ENCODE peak calls at places on chromosomes 7 and 10, in eight cellular contexts. One of them, this sample, is unnamed.
A peak's percentile ranks its signal among the peaks of the same experiment; 100 is the strongest.

GRCh38 chr10:29839826-29840515 is 205.2 kb upstream of the SVIL start:
- DNase-seq in naive thymus-derived CD8-positive, alpha-beta T cell: no peak
- DNase-seq in activated CD8-positive, alpha-beta memory T cell treated with anti-CD3 and anti-CD28 coated beads, Interleukin-2, amount 50 U/mL, for 4 hours: no peak
- DNase-seq in stimulated activated CD4-positive, alpha-beta T cell treated with anti-CD3 and anti-CD28 coated beads, Interleukin-4, amount 100 ng/mL, for 24 hours: no peak
- DNase-seq in HTR-8/SVneo: no peak
- DNase-seq in C1 segment of cervical spinal cord: no peak
- DNase-seq in activated CD4-positive, CD25-positive, alpha-beta regulatory T cell: no peak
- DNase-seq in NCI-H1694 treated with DMSO at 0.1 percent for 48 hours: peak; percentile 72
- DNase-seq in this sample: peak; percentile 43

GRCh38 chr7:92781117-92781720 is 55.2 kb downstream of the CDK6 start:
- DNase-seq in NCI-H1694 treated with DMSO at 0.1 percent for 48 hours: no peak
- DNase-seq in C1 segment of cervical spinal cord: no peak
- DNase-seq in naive thymus-derived CD8-positive, alpha-beta T cell: no peak
- DNase-seq in activated CD4-positive, CD25-positive, alpha-beta regulatory T cell: no peak
- DNase-seq in activated CD8-positive, alpha-beta memory T cell treated with anti-CD3 and anti-CD28 coated beads, Interleukin-2, amount 50 U/mL, for 4 hours: no peak
- DNase-seq in stimulated activated CD4-positive, alpha-beta T cell treated with anti-CD3 and anti-CD28 coated beads, Interleukin-4, amount 100 ng/mL, for 24 hours: no peak
- DNase-seq in HTR-8/SVneo: no peak
- DNase-seq in this sample: no peak

GRCh38 chr7:142797799-142798377 is 27.1 kb downstream of the PRSS2 start:
- DNase-seq in C1 segment of cervical spinal cord: no peak
- DNase-seq in activated CD8-positive, alpha-beta memory T cell treated with anti-CD3 and anti-CD28 coated beads, Interleukin-2, amount 50 U/mL, for 4 hours: peak; percentile 62
- DNase-seq in HTR-8/SVneo: no peak
- DNase-seq in NCI-H1694 treated with DMSO at 0.1 percent for 48 hours: no peak
- DNase-seq in activated CD4-positive, CD25-positive, alpha-beta regulatory T cell: no peak
- DNase-seq in stimulated activated CD4-positive, alpha-beta T cell treated with anti-CD3 and anti-CD28 coated beads, Interleukin-4, amount 100 ng/mL, for 24 hours: peak; percentile 56
- DNase-seq in naive thymus-derived CD8-positive, alpha-beta T cell: no peak
- DNase-seq in this sample: no peak

GRCh38 chr10:61110188-61110844 is 166.3 kb upstream of the RHOBTB1 start:
- DNase-seq in stimulated activated CD4-positive, alpha-beta T cell treated with anti-CD3 and anti-CD28 coated beads, Interleukin-4, amount 100 ng/mL, for 24 hours: no peak
- DNase-seq in C1 segment of cervical spinal cord: no peak
- DNase-seq in HTR-8/SVneo: no peak
- DNase-seq in activated CD8-positive, alpha-beta memory T cell treated with anti-CD3 and anti-CD28 coated beads, Interleukin-2, amount 50 U/mL, for 4 hours: no peak
- DNase-seq in activated CD4-positive, CD25-positive, alpha-beta regulatory T cell: no peak
- DNase-seq in NCI-H1694 treated with DMSO at 0.1 percent for 48 hours: no peak
- DNase-seq in naive thymus-derived CD8-positive, alpha-beta T cell: no peak
- DNase-seq in this sample: no peak

GRCh38 chr7:100874300-100874576 is 665 bp upstream of the SRRT start:
- DNase-seq in activated CD4-positive, CD25-positive, alpha-beta regulatory T cell: no peak
- DNase-seq in HTR-8/SVneo: no peak
- DNase-seq in C1 segment of cervical spinal cord: peak; percentile 14
- DNase-seq in NCI-H1694 treated with DMSO at 0.1 percent for 48 hours: no peak
- DNase-seq in naive thymus-derived CD8-positive, alpha-beta T cell: no peak
- DNase-seq in activated CD8-positive, alpha-beta memory T cell treated with anti-CD3 and anti-CD28 coated beads, Interleukin-2, amount 50 U/mL, for 4 hours: no peak
- DNase-seq in stimulated activated CD4-positive, alpha-beta T cell treated with anti-CD3 and anti-CD28 coated beads, Interleukin-4, amount 100 ng/mL, for 24 hours: no peak
- DNase-seq in this sample: no peak

GRCh38 chr7:32179567-32179966 is 109.4 kb upstream of the PDE1C start:
- DNase-seq in stimulated activated CD4-positive, alpha-beta T cell treated with anti-CD3 and anti-CD28 coated beads, Interleukin-4, amount 100 ng/mL, for 24 hours: no peak
- DNase-seq in C1 segment of cervical spinal cord: no peak
- DNase-seq in activated CD4-positive, CD25-positive, alpha-beta regulatory T cell: no peak
- DNase-seq in activated CD8-positive, alpha-beta memory T cell treated with anti-CD3 and anti-CD28 coated beads, Interleukin-2, amount 50 U/mL, for 4 hours: no peak
- DNase-seq in naive thymus-derived CD8-positive, alpha-beta T cell: no peak
- DNase-seq in HTR-8/SVneo: no peak
- DNase-seq in NCI-H1694 treated with DMSO at 0.1 percent for 48 hours: no peak
- DNase-seq in this sample: no peak

GRCh38 chr10:86068532-86069337 is 297.9 kb downstream of the GRID1 start:
- DNase-seq in activated CD8-positive, alpha-beta memory T cell treated with anti-CD3 and anti-CD28 coated beads, Interleukin-2, amount 50 U/mL, for 4 hours: no peak
- DNase-seq in stimulated activated CD4-positive, alpha-beta T cell treated with anti-CD3 and anti-CD28 coated beads, Interleukin-4, amount 100 ng/mL, for 24 hours: no peak
- DNase-seq in NCI-H1694 treated with DMSO at 0.1 percent for 48 hours: no peak
- DNase-seq in naive thymus-derived CD8-positive, alpha-beta T cell: no peak
- DNase-seq in C1 segment of cervical spinal cord: no peak
- DNase-seq in HTR-8/SVneo: no peak
- DNase-seq in activated CD4-positive, CD25-positive, alpha-beta regulatory T cell: no peak
- DNase-seq in this sample: no peak

GRCh38 chr7:48274662-48275061 is 103.4 kb downstream of the ABCA13 start:
- DNase-seq in HTR-8/SVneo: no peak
- DNase-seq in C1 segment of cervical spinal cord: no peak
- DNase-seq in stimulated activated CD4-positive, alpha-beta T cell treated with anti-CD3 and anti-CD28 coated beads, Interleukin-4, amount 100 ng/mL, for 24 hours: no peak
- DNase-seq in NCI-H1694 treated with DMSO at 0.1 percent for 48 hours: no peak
- DNase-seq in naive thymus-derived CD8-positive, alpha-beta T cell: no peak
- DNase-seq in activated CD4-positive, CD25-positive, alpha-beta regulatory T cell: no peak
- DNase-seq in activated CD8-positive, alpha-beta memory T cell treated with anti-CD3 and anti-CD28 coated beads, Interleukin-2, amount 50 U/mL, for 4 hours: no peak
- DNase-seq in this sample: no peak

GRCh38 chr10:115844592-115844991 is 428.4 kb downstream of the GFRA1 start:
- DNase-seq in HTR-8/SVneo: no peak
- DNase-seq in C1 segment of cervical spinal cord: no peak
- DNase-seq in activated CD4-positive, CD25-positive, alpha-beta regulatory T cell: no peak
- DNase-seq in stimulated activated CD4-positive, alpha-beta T cell treated with anti-CD3 and anti-CD28 coated beads, Interleukin-4, amount 100 ng/mL, for 24 hours: no peak
- DNase-seq in activated CD8-positive, alpha-beta memory T cell treated with anti-CD3 and anti-CD28 coated beads, Interleukin-2, amount 50 U/mL, for 4 hours: no peak
- DNase-seq in NCI-H1694 treated with DMSO at 0.1 percent for 48 hours: no peak
- DNase-seq in naive thymus-derived CD8-positive, alpha-beta T cell: no peak
- DNase-seq in this sample: no peak

This sample was measured in WTC11.